ENCODE peak calls at places on chromosomes 7 and 10, in four cellular contexts. X is CD8-positive, alpha-beta T cell; H is Peyer's patch; S is RWPE2. M is an unnamed sample.
A peak's percentile ranks its signal among the peaks of the same experiment; 100 is the strongest.

GRCh38 chr7:117019786-117020604 is 66.7 kb downstream of the ST7 start:
- DNase-seq in S (peak; percentile 55), H (peak; percentile 60), X (no peak), M (peak; percentile 50)

GRCh38 chr10:50325449-50326188 is 74.3 kb upstream of the ASAH2 start:
- DNase-seq in H (peak; percentile 53), X (no peak), S (peak; percentile 86), M (peak; percentile 87)

GRCh38 chr10:116466715-116467422 is 39.2 kb downstream of the PNLIPRP3 start:
- DNase-seq in H (no peak), S (no peak), X (no peak), M (no peak)

GRCh38 chr7:23852135-23852534 is 142.1 kb downstream of the STK31 start:
- DNase-seq in X (no peak), H (no peak), S (no peak), M (no peak)

GRCh38 chr10:24310104-24310503 is 101.2 kb downstream of the KIAA1217 start:
- DNase-seq in S (no peak), X (no peak), H (no peak), M (no peak)

GRCh38 chr10:113680172-113681111 is 730 bp downstream of the CASP7 start:
- DNase-seq in X (no peak), H (peak; percentile 73), S (no peak), M (peak; percentile 59)

GRCh38 chr10:100902622-100903021 is 10.1 kb upstream of the SLF2 start:
- DNase-seq in X (no peak), H (no peak), S (no peak), M (no peak)

GRCh38 chr7:130356760-130357611 is 12.4 kb downstream of the CPA5 start:
- DNase-seq in S (peak; percentile 86), X (no peak), H (peak; percentile 52), M (peak; percentile 84)

GRCh38 chr10:31299119-31299518 is 19.9 kb upstream of the ZEB1 start:
- DNase-seq in S (no peak), H (no peak), X (no peak), M (no peak)

GRCh38 chr7:148334441-148334956 is 256.1 kb upstream of the C7orf33 start:
- DNase-seq in X (no peak), S (no peak), H (no peak), M (no peak)

GRCh38 chr7:148330124-148330818 is 260.3 kb upstream of the C7orf33 start:
- DNase-seq in X (no peak), H (no peak), S (no peak), M (no peak)

GRCh38 chr7:148330822-148331221 is 259.7 kb upstream of the C7orf33 start:
- DNase-seq in S (no peak), H (no peak), X (no peak), M (no peak)

GRCh38 chr7:148332787-148333186 is 257.8 kb upstream of the C7orf33 start:
- DNase-seq in X (no peak), S (no peak), H (no peak), M (no peak)

GRCh38 chr7:148332191-148332590 is 258.4 kb upstream of the C7orf33 start:
- DNase-seq in X (no peak), S (no peak), H (no peak), M (no peak)
- H3K27ac ChIP-seq in X (no peak overlapping the region), S (no peak overlapping the region), H (no peak overlapping the region), M (no peak overlapping the region)

DNA sequence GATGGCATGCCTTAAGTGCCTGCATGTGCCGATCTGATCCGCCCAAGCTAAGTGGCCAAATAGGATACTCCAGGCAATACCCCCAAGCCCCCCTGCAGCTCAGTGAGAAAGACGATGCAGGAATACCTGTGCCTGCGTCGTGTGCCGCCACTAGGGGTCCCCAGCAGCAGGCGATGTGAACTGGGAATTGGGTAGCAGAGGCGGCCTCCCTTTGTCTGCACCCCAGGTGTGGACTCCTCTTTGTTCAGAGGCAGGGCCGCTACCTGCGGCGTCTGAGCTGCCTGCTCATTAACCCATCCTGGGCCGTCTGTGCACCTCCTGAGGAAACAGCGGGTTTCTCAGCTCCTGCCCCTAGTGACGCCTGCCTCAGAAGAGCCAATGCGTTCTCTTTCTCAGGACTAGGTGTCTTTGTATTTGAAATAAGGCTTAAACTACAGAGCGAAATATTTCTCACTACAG is 4.8 kb upstream of the CHN2 start:
- DNase-seq in X (peak; percentile 47), H (peak; percentile 80), S (peak; percentile 57), M (peak; percentile 43)
- H3K27ac ChIP-seq in X (no peak overlapping the region), H (no peak overlapping the region), S (no peak overlapping the region), M (no peak overlapping the region)

GRCh38 chr10:122461729-122462532 is 578 bp downstream of the HTRA1 start:
- DNase-seq in H (no peak), S (no peak), X (no peak), M (peak; percentile 74)

GRCh38 chr10:122460891-122461293 is 461 bp upstream of the HTRA1 start:
- DNase-seq in X (no peak), S (no peak), H (no peak), M (no peak)

GRCh38 chr10:122462533-122463465 is 1.4 kb downstream of the HTRA1 start:
- DNase-seq in X (no peak), S (no peak), H (peak; percentile 62), M (peak; percentile 88)

GRCh38 chr10:122459586-122460273 is 1.6 kb upstream of the HTRA1 start:
- DNase-seq in X (no peak), S (no peak), H (no peak), M (no peak)

GRCh38 chr10:122461367-122461728 is at the start of gene HTRA1:
- DNase-seq in S (no peak), H (peak; percentile 59), X (no peak), M (peak; percentile 93)
- H3K27ac ChIP-seq in S (peak within 1 kb of the TSS; percentile 50), H (peak within 1 kb of the TSS; percentile 32), X (no peak within 1 kb of the TSS), M (peak within 1 kb of the TSS; percentile 94)

GRCh38 chr10:71466330-71466729 is 69.6 kb downstream of the CDH23 start:
- DNase-seq in H (no peak), X (no peak), S (no peak), M (no peak)

GRCh38 chr10:71463111-71463510 is 66.4 kb downstream of the CDH23 start:
- DNase-seq in X (no peak), S (no peak), H (no peak), M (no peak)

GRCh38 chr10:71467161-71467560 is 70.4 kb downstream of the CDH23 start:
- DNase-seq in H (no peak), S (no peak), X (no peak), M (no peak)

GRCh38 chr10:71467569-71468362 is 71.0 kb downstream of the CDH23 start:
- DNase-seq in X (no peak), S (no peak), H (no peak), M (no peak)

GRCh38 chr10:71465576-71466252 is 69.0 kb downstream of the CDH23 start:
- DNase-seq in S (no peak), H (no peak), X (no peak), M (no peak)
- H3K27ac ChIP-seq in S (no peak overlapping the region), H (no peak overlapping the region), X (no peak overlapping the region), M (no peak overlapping the region)

GRCh38 chr7:7569113-7569527 is 2.4 kb downstream of the MIOS start:
- DNase-seq in X (no peak), H (no peak), S (no peak), M (no peak)

GRCh38 chr7:7570584-7570983 is 3.9 kb downstream of the MIOS start:
- DNase-seq in H (no peak), S (no peak), X (no peak), M (no peak)

GRCh38 chr7:7567898-7568531 is 1.3 kb downstream of the MIOS start:
- DNase-seq in S (no peak), H (no peak), X (no peak), M (no peak)

GRCh38 chr7:7568553-7568952 is 1.9 kb downstream of the MIOS start:
- DNase-seq in S (no peak), H (no peak), X (no peak), M (no peak)

GRCh38 chr7:7569615-7570014 is 2.9 kb downstream of the MIOS start:
- DNase-seq in H (peak; percentile 50), S (no peak), X (no peak), M (no peak)
- H3K27ac ChIP-seq in H (peak overlapping the region; percentile 95), S (no peak overlapping the region), X (peak overlapping the region; percentile 30), M (no peak overlapping the region)

GRCh38 chr7:77696643-77697534 is 630 bp downstream of the RSBN1L start:
- DNase-seq in H (peak; percentile 72), X (peak; percentile 39), S (no peak), M (peak; percentile 75)

GRCh38 chr7:77697535-77697831 is 1.2 kb downstream of the RSBN1L start:
- DNase-seq in X (peak; percentile 4), H (peak; percentile 75), S (no peak), M (peak; percentile 82)

GRCh38 chr7:77699056-77699455 is 2.8 kb downstream of the RSBN1L start:
- DNase-seq in X (no peak), H (no peak), S (no peak), M (no peak)

GRCh38 chr7:77696057-77696642 is at the start of gene RSBN1L:
- DNase-seq in X (peak; percentile 97), H (peak; percentile 99), S (peak; percentile 97), M (peak; percentile 99)

GRCh38 chr7:77698042-77698625 is 1.9 kb downstream of the RSBN1L start:
- DNase-seq in X (no peak), H (no peak), S (no peak), M (no peak)
- H3K27ac ChIP-seq in X (no peak overlapping the region), H (peak overlapping the region; percentile 91), S (peak overlapping the region; percentile 68), M (peak overlapping the region; percentile 98)

GRCh38 chr10:43353495-43354324 is 17.7 kb upstream of the FXYD4 start:
- DNase-seq in H (no peak), S (no peak), X (no peak), M (no peak)

GRCh38 chr10:43352951-43353350 is 18.5 kb upstream of the FXYD4 start:
- DNase-seq in X (no peak), H (no peak), S (no peak), M (no peak)

GRCh38 chr10:43355749-43356371 is 15.6 kb upstream of the FXYD4 start:
- DNase-seq in S (no peak), X (no peak), H (peak; percentile 78), M (no peak)

GRCh38 chr10:43354879-43355380 is 16.5 kb upstream of the FXYD4 start:
- DNase-seq in H (no peak), S (no peak), X (no peak), M (no peak)

GRCh38 chr10:43354325-43354635 is 17.2 kb upstream of the FXYD4 start:
- DNase-seq in X (no peak), H (no peak), S (no peak), M (no peak)
- H3K27ac ChIP-seq in X (no peak overlapping the region), H (no peak overlapping the region), S (no peak overlapping the region), M (no peak overlapping the region)

DNA sequence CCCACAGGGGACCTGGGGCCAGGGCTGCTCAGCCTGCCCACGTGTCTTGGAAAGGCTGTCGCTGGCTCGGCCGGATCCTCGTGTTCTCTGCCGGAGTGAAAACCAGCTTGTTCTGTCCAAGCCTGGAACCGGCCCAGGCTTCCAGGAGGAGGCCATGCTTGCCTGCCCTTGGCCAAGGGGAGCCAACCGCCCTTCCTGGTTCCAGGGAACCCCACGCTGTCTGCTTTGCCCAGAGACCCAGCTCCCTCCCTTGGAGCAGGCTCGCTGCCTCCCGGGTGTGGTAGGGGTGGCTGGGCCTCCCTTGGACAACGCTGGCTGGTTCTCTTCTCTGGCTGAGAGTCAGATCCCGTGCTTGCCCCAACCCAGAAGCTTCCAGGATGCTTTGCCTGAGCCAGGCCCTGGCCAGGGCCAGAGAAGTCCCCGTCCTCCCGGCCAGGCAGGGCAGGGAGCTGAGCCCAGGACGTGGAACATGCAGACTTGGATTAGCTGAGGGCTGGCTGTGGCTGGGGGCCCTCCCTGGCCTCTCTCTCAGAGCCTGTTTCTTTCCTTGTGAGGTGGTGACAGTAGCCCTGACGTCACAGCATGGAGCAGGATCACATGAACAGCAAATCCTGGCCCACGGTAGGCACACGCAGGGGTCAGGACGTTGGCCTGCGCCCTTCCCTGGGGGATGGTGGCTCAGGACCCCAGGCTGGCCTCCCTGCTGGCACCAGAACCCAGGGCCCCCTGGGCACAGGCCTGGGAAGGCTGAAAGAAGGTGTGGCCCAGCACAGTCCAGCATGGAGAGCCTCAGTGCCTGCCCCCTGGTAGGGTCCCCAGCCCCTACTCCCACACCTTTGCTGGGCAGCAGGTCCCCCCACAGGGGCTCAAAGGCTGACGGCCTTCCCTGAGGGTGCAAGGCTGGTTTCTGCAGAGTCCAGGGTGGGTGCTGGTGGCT is 67.5 kb downstream of the PWWP2B start:
- DNase-seq in H (peak; percentile 75), S (no peak), X (no peak), M (peak; percentile 93)
- H3K27ac ChIP-seq in H (peak overlapping the region; percentile 83), S (no peak overlapping the region), X (no peak overlapping the region), M (peak overlapping the region; percentile 95)

M was measured in tibial artery.